ENCODE peak calls at places on chromosomes 3 and 15, in six cellular contexts. I is body of pancreas; J is fibroblast of lung; D is cardiac fibroblast; L is A549; U is CD8-positive, alpha-beta T cell. K is an unnamed sample.

GRCh38 chr3:117528688-117529087 is 819.1 kb downstream of the TUSC7 start:
- DNase-seq in D (no peak), L (no peak), I (no peak), J (no peak), U (no peak), K (no peak)

GRCh38 chr3:42961633-42962032 is 17.5 kb upstream of the GASK1A start:
- DNase-seq in L (peak), D (peak), U (no peak), I (peak), J (peak), K (peak)

GRCh38 chr3:7290062-7290825 is 429.3 kb downstream of the GRM7 start:
- DNase-seq in U (no peak), D (peak), L (no peak), J (peak), I (no peak), K (no peak)

GRCh38 chr3:12963869-12964712 is 109.1 kb downstream of the IQSEC1 start:
- DNase-seq in U (no peak), J (no peak), L (no peak), D (peak), I (no peak), K (peak)

GRCh38 chr15:48644498-48644826 is 1.0 kb downstream of the FBN1 start:
- DNase-seq in U (no peak), I (no peak), L (no peak), D (peak), J (peak), K (peak)

GRCh38 chr3:46215810-46216414 is 7.8 kb upstream of the CCR1 start:
- DNase-seq in D (peak), U (no peak), I (no peak), J (peak), L (peak), K (no peak)

GRCh38 chr15:69300129-69300588 is 1.4 kb downstream of the PAQR5 start:
- DNase-seq in I (peak), U (no peak), D (no peak), L (peak), J (no peak), K (no peak)

GRCh38 chr3:156816091-156816793 is 9.9 kb upstream of the LEKR1 start:
- DNase-seq in D (peak), U (peak), I (peak), L (peak), J (peak), K (peak)

GRCh38 chr3:144636833-144637232 is 665.2 kb downstream of the DIPK2A start:
- DNase-seq in U (no peak), D (no peak), I (no peak), L (peak), J (no peak), K (no peak)

GRCh38 chr15:80992436-80992835 is 2.8 kb upstream of the MESD start:
- DNase-seq in D (peak), I (no peak), J (no peak), L (no peak), U (no peak), K (peak)

GRCh38 chr3:194964809-194965208 is 279.1 kb downstream of the FAM43A start:
- DNase-seq in L (no peak), U (no peak), J (no peak), D (no peak), I (no peak), K (no peak)

GRCh38 chr15:49196856-49197255 is 26.8 kb downstream of the GALK2 start:
- DNase-seq in D (no peak), L (no peak), J (no peak), I (no peak), U (no peak), K (no peak)

GRCh38 chr3:195247086-195247862 is 23.7 kb downstream of the XXYLT1 start:
- DNase-seq in I (peak), L (no peak), U (no peak), J (no peak), D (no peak), K (no peak)

GRCh38 chr3:150721285-150722130 is 17.8 kb upstream of the ERICH6 start:
- DNase-seq in L (peak), J (peak), I (no peak), D (peak), U (no peak), K (peak)

GRCh38 chr3:29285356-29286070 is 4.6 kb downstream of the RBMS3 start:
- DNase-seq in I (no peak), U (no peak), J (peak), L (peak), D (peak), K (peak)

GRCh38 chr3:22836131-22836530 is 367.0 kb upstream of the UBE2E2 start:
- DNase-seq in U (no peak), I (no peak), J (no peak), L (peak), D (no peak), K (no peak)

GRCh38 chr3:143240921-143241320 is 121.3 kb downstream of the CHST2 start:
- DNase-seq in J (no peak), L (no peak), D (peak), I (no peak), U (no peak), K (peak)

GRCh38 chr3:125200731-125201139 is 11.8 kb downstream of the SLC12A8 start:
- DNase-seq in I (no peak), D (no peak), L (no peak), U (no peak), J (no peak), K (no peak)

GRCh38 chr3:34237946-34238345 is 439.5 kb downstream of the PDCD6IP start:
- DNase-seq in J (peak), U (no peak), I (no peak), D (peak), L (no peak), K (peak)

GRCh38 chr3:30357897-30358296 is 248.5 kb upstream of the TGFBR2 start:
- DNase-seq in D (peak), I (no peak), J (no peak), L (peak), U (no peak), K (no peak)

GRCh38 chr3:73516656-73517055 is 108.1 kb downstream of the PDZRN3 start:
- DNase-seq in I (no peak), D (no peak), L (no peak), U (no peak), J (no peak), K (no peak)

GRCh38 chr3:72520690-72521308 is 327.4 kb downstream of the SHQ1 start:
- DNase-seq in L (peak), J (peak), I (no peak), D (peak), U (no peak), K (peak)

GRCh38 chr15:66369773-66370651 is 13.5 kb upstream of the TIPIN start:
- DNase-seq in U (no peak), I (no peak), L (peak), D (peak), J (peak), K (no peak)

GRCh38 chr3:106593381-106593780 is 724.6 kb upstream of the CBLB start:
- DNase-seq in J (no peak), L (no peak), I (no peak), D (no peak), U (no peak), K (no peak)

GRCh38 chr15:57220220-57220619 is 156.1 kb upstream of the CGNL1 start:
- DNase-seq in L (no peak), I (no peak), U (no peak), D (peak), J (peak), K (peak)

GRCh38 chr15:55846108-55846707 is 103.3 kb upstream of the PRTG start:
- DNase-seq in I (peak), U (peak), L (peak), D (peak), J (peak), K (peak)

GRCh38 chr3:73068419-73068818 is 7.0 kb downstream of the EBLN2 start:
- DNase-seq in L (no peak), I (no peak), D (no peak), J (peak), U (no peak), K (no peak)

GRCh38 chr3:193971268-193971751 is 164.6 kb upstream of the HES1 start:
- DNase-seq in U (no peak), L (peak), J (peak), D (peak), I (no peak), K (peak)

GRCh38 chr3:86175051-86175536 is 815.9 kb downstream of the VGLL3 start:
- DNase-seq in D (no peak), U (no peak), L (no peak), J (peak), I (no peak), K (no peak)

GRCh38 chr3:28576590-28577220 is 228.1 kb upstream of the AZI2 start:
- DNase-seq in J (no peak), D (no peak), U (no peak), L (no peak), I (no peak), K (no peak)

GRCh38 chr3:177478170-177478859 is 281.0 kb upstream of the TBL1XR1 start:
- DNase-seq in L (peak), J (peak), I (peak), D (peak), U (no peak), K (peak)

GRCh38 chr3:115550285-115550741 is 73.0 kb upstream of the GAP43 start:
- DNase-seq in I (no peak), U (no peak), D (no peak), L (no peak), J (peak), K (peak)

GRCh38 chr15:39885099-39885777 is 34.8 kb downstream of the GPR176 start:
- DNase-seq in L (no peak), U (no peak), D (peak), I (no peak), J (no peak), K (no peak)

GRCh38 chr3:183108002-183108449 is 8.7 kb upstream of the MCCC1 start:
- DNase-seq in I (no peak), L (peak), D (peak), U (no peak), J (peak), K (peak)

GRCh38 chr3:47851888-47852603 is 49.1 kb downstream of the DHX30 start:
- DNase-seq in J (no peak), U (no peak), I (no peak), D (no peak), L (no peak), K (no peak)

DNA sequence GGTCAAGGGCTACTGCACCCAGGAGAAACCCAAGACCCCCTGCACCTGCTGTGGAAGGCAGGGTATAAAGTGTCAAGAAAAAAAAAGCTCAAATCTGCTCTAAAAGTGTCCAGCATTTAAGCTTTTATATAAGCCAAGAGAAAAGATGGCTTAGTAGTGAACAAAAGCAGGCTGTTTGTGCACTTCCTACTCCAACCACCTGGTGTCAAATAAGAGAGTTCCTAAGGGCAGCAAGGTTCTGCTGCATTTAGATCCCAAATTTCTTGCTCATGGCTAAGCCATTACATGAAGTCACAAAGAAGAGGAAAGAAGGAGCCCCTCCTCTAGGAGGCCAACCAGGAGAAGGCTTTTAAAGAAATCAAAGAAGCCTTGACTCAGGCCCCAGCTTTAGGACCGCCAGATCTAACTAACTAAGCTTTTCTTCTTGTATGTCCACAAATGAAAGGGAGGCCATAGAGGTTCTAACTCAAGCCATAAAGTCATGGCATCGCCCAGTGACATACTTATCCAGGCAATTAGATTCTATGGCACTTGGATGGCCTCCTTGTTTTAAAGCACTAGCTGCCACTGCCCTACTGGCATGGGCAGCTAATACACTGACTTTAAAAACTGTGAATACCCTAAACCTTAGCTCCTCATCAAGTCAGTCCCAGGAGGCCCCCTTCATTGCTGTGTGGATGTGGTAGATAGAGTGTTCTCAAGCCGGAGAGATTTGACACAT is 17.1 kb downstream of the CCR4 start:
- DNase-seq in D (no peak), J (no peak), I (no peak), U (no peak), L (no peak), K (no peak)
- TF ChIP-seq CTCF in D (no peak), J (no peak), I (no peak), U (no peak), L (no peak), K (no peak)

DNA sequence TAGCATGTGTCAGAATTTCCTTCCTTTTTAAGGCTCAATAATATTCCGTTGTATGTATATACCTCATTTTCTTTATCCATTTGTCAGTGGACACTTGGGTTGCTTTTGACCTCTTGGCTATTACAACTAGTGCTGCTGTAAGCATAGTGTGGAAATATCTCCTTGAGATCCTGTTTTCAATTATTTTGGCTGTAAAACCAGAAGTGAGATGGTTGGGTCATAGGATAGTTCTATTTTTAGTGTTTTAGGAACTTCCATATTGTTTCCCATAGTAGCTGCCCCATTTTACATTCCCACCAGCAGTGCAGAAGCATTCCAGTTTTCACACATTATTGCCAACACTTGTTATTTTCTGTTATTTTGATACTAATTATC is 70.4 kb upstream of the C15orf39 start:
- DNase-seq in I (no peak), U (no peak), D (no peak), L (no peak), J (no peak), K (peak)
- H3K4me3 ChIP-seq in I (no peak), U (no peak), D (no peak), L (no peak), J (no peak), K (no peak)

GRCh38 chr3:168096210-168096795 is 579 bp upstream of the GOLIM4 start:
- DNase-seq in D (peak), L (peak), U (no peak), I (peak), J (peak), K (peak)

GRCh38 chr3:168097381-168097780 is 1.7 kb upstream of the GOLIM4 start:
- DNase-seq in D (no peak), J (no peak), L (no peak), U (no peak), I (no peak), K (no peak)

GRCh38 chr3:168094877-168095610 is 680 bp downstream of the GOLIM4 start:
- DNase-seq in J (peak), U (peak), L (peak), I (peak), D (peak), K (peak)

GRCh38 chr3:168094580-168094876 is 1.2 kb downstream of the GOLIM4 start:
- DNase-seq in U (no peak), L (no peak), D (no peak), J (no peak), I (no peak), K (no peak)

DNA sequence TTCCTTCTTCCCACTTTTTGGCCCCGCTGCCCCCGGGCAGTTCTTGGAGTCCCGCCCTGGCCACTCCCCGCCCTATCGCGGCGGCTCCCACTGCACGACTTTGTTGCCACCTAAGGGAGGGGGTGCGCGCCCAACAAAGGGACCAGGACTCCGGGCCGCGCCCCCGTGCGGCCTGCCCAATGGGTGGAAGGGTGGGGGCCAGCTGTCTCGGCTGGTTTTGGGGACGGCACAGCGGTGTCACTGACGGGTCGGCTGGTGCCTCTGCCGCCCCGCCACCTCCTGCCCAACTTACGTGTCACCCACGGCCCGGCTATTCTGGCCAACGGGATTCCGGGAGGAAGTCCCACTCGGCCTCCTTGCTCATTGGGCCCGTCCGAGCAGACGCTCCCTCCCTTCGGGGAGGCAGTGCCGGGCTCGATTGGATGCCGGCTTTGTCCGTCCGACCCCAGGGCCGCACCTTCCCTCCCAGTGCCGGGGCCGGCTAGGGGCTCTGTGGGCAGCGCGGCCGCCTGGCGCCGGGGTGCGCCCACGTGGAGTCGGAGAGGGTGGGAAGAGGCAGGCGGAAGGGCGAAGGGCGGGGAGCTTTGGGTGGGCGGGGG is at the start of gene GOLIM4:
- DNase-seq in I (peak), D (peak), U (peak), L (peak), J (peak), K (peak)
- TF ChIP-seq CTCF in I (peak), D (no peak), U (no peak), L (no peak), J (no peak), K (no peak)

GRCh38 chr3:51393096-51393495 is 2.0 kb downstream of the RBM15B start:
- DNase-seq in U (no peak), J (no peak), D (no peak), L (no peak), I (no peak), K (no peak)

GRCh38 chr3:51395493-51396213 is 4.6 kb downstream of the RBM15B start:
- DNase-seq in J (peak), I (no peak), L (no peak), U (no peak), D (no peak), K (no peak)

GRCh38 chr3:51393564-51393963 is 2.5 kb downstream of the RBM15B start:
- DNase-seq in U (no peak), J (no peak), I (no peak), L (no peak), D (no peak), K (no peak)

GRCh38 chr3:51396401-51396800 is 5.3 kb downstream of the RBM15B start:
- DNase-seq in D (no peak), L (no peak), J (no peak), U (no peak), I (peak), K (no peak)

GRCh38 chr3:51394541-51394940 is 3.5 kb downstream of the RBM15B start:
- DNase-seq in U (no peak), D (no peak), J (no peak), I (no peak), L (no peak), K (no peak)
- H3K4me3 ChIP-seq in U (no peak), D (no peak), J (no peak), I (no peak), L (no peak), K (no peak)

DNA sequence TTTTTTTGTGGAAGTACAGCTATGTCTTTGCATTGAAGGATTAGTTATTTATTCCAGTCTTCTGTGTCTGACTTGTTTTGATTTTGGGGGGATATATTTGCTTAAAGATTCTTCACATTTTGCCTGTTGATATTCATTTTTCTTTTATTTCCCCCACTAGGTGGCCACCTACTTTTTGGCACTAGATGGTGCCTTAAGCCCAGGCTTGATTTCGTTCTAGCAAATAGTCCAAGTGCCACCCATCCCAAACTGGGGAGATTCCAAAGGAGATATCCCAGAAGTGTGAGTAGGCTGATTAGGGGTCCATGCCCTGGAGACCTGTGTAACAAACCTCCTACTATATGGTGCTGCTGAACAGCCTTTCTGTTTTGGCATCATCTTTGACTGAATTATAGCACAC is 80.0 kb upstream of the SPATA16 start:
- DNase-seq in U (no peak), D (peak), J (peak), L (peak), I (no peak), K (no peak)
- TF ChIP-seq CTCF in U (no peak), D (peak), J (peak), L (peak), I (no peak), K (peak)

GRCh38 chr15:36880913-36881290 is 219.4 kb downstream of the MEIS2 start:
- DNase-seq in U (no peak), J (no peak), L (no peak), D (no peak), I (no peak), K (no peak)
- H3K4me3 ChIP-seq in U (no peak), J (no peak), L (no peak), D (no peak), I (no peak), K (no peak)

GRCh38 chr3:31364711-31365110 is 168.0 kb upstream of the STT3B start:
- DNase-seq in D (peak), J (peak), L (no peak), I (no peak), U (no peak), K (peak)
- TF ChIP-seq CTCF in D (peak), J (no peak), L (no peak), I (no peak), U (no peak), K (peak)

GRCh38 chr15:74129411-74130088 is 836 bp upstream of the ISLR2 start:
- DNase-seq in L (no peak), U (no peak), D (no peak), I (no peak), J (peak), K (no peak)

GRCh38 chr15:74130089-74130848 is at the start of gene ISLR2:
- DNase-seq in D (no peak), J (peak), L (no peak), U (no peak), I (no peak), K (no peak)

GRCh38 chr15:74128785-74129350 is 1.5 kb upstream of the ISLR2 start:
- DNase-seq in U (no peak), I (no peak), L (no peak), J (peak), D (no peak), K (no peak)

GRCh38 chr15:74127255-74127953 is 3.0 kb upstream of the ISLR2 start:
- DNase-seq in U (peak), J (peak), D (peak), L (peak), I (peak), K (peak)

GRCh38 chr15:74127954-74128784 is 2.2 kb upstream of the ISLR2 start:
- DNase-seq in L (peak), J (peak), I (no peak), D (peak), U (no peak), K (no peak)
- H3K4me3 ChIP-seq in L (peak), J (peak), I (no peak), D (peak), U (no peak), K (peak)

DNA sequence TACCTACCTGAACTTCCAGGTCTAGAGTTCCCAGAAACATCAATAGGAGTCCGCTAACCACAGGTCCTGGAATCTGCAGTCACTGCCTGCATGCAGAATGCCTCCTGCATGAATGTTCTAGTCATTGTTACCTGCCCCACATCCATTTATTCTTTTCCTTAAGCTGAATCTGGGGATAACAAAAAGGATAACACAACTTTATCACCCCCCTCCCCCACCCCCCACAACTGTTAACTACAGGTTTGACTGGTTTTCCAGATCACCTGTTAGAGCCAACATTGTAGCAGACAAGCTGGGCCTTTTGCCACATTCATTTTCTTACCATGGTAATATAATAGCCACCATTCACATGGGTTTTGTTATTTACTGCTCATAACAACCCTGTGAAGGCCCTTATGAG is 4.6 kb upstream of the CTSH start:
- DNase-seq in I (no peak), U (no peak), D (no peak), J (no peak), L (no peak), K (no peak)
- TF ChIP-seq CTCF in I (no peak), U (no peak), D (no peak), J (no peak), L (no peak), K (no peak)

K was measured in fibroblast of mammary gland.